ENCODE peak calls at places on chromosome 12, in five cellular contexts. W, N, K, P and V are unnamed samples.
A peak's percentile ranks its signal among the peaks of the same experiment; 100 is the strongest.

GRCh38 chr12:10234562-10234961 is 21.9 kb downstream of the GABARAPL1 start:
- DNase-seq in P (no peak), W (no peak), K (no peak), N (no peak), V (no peak)

GRCh38 chr12:64825143-64826011 is 930 bp downstream of the TBC1D30 start:
- DNase-seq in N (no peak), W (no peak), P (peak; percentile 46), K (peak; percentile 13), V (no peak)

GRCh38 chr12:75699728-75700496 is 188.5 kb upstream of the KRR1 start:
- DNase-seq in K (peak; percentile 72), P (no peak), N (peak; percentile 67), W (no peak), V (no peak)

GRCh38 chr12:5923043-5923605 is 21.9 kb downstream of the ANO2 start:
- DNase-seq in K (no peak), P (no peak), W (no peak), N (no peak), V (no peak)

GRCh38 chr12:85713368-85713767 is 122.8 kb downstream of the RASSF9 start:
- DNase-seq in P (no peak), K (no peak), W (no peak), N (no peak), V (no peak)

GRCh38 chr12:96445743-96446655 is 43.4 kb upstream of the CFAP54 start:
- DNase-seq in N (peak; percentile 99), K (peak; percentile 78), W (no peak), P (no peak), V (peak; percentile 94)

GRCh38 chr12:124497658-124498057 is 69.8 kb downstream of the NCOR2 start:
- DNase-seq in K (no peak), P (no peak), N (peak; percentile 96), W (no peak), V (peak; percentile 95)

GRCh38 chr12:76023069-76023690 is 8.4 kb downstream of the PHLDA1 start:
- DNase-seq in P (no peak), W (no peak), N (no peak), K (no peak), V (peak; percentile 59)

GRCh38 chr12:67086116-67086515 is 183.0 kb upstream of the CAND1 start:
- DNase-seq in K (no peak), W (no peak), P (no peak), N (no peak), V (no peak)

GRCh38 chr12:118981285-118982201 is at the start of gene SRRM4:
- DNase-seq in K (peak; percentile 94), N (no peak), W (peak; percentile 92), P (peak; percentile 95), V (no peak)

GRCh38 chr12:53591301-53592206 is 34.6 kb downstream of the ATF7 start:
- DNase-seq in W (peak; percentile 4), K (no peak), P (no peak), N (no peak), V (peak; percentile 45)

GRCh38 chr12:4858385-4858784 is 51.3 kb upstream of the KCNA1 start:
- DNase-seq in P (peak; percentile 77), W (peak; percentile 41), N (no peak), K (peak; percentile 65), V (no peak)

GRCh38 chr12:115672506-115673080 is 604.9 kb downstream of the MED13L start:
- DNase-seq in K (no peak), W (no peak), P (no peak), N (no peak), V (no peak)

GRCh38 chr12:8077207-8077606 is 4.9 kb upstream of the NECAP1 start:
- DNase-seq in K (peak; percentile 56), P (no peak), W (no peak), N (peak; percentile 62), V (peak; percentile 53)

GRCh38 chr12:109781668-109782321 is 51.4 kb downstream of the TRPV4 start:
- DNase-seq in P (no peak), W (no peak), K (no peak), N (no peak), V (no peak)

GRCh38 chr12:121590476-121591143 is 9.8 kb upstream of the KDM2B start:
- DNase-seq in P (no peak), W (peak; percentile 63), N (peak; percentile 69), K (peak; percentile 70), V (peak; percentile 71)

GRCh38 chr12:75974323-75975273 is 57.0 kb downstream of the PHLDA1 start:
- DNase-seq in K (peak; percentile 34), W (no peak), N (no peak), P (no peak), V (no peak)

GRCh38 chr12:95328708-95329107 is 111.1 kb downstream of the VEZT start:
- DNase-seq in P (no peak), N (no peak), K (no peak), W (no peak), V (no peak)

GRCh38 chr12:879641-880040 is 69.9 kb downstream of the RAD52 start:
- DNase-seq in N (peak; percentile 86), P (no peak), W (no peak), K (no peak), V (peak; percentile 29)

GRCh38 chr12:46843811-46844210 is 18.0 kb upstream of the SLC38A4 start:
- DNase-seq in K (no peak), W (no peak), N (peak; percentile 58), P (no peak), V (no peak)

GRCh38 chr12:63354919-63355318 is 203.9 kb upstream of the AVPR1A start:
- DNase-seq in N (no peak), K (no peak), P (no peak), W (no peak), V (no peak)

GRCh38 chr12:86137936-86138335 is 118.3 kb downstream of the MGAT4C start:
- DNase-seq in W (no peak), K (no peak), P (no peak), N (peak; percentile 73), V (peak; percentile 73)

GRCh38 chr12:124898200-124898950 is 16.1 kb downstream of the UBC start:
- DNase-seq in P (peak; percentile 68), K (peak; percentile 75), W (no peak), N (no peak), V (peak; percentile 43)

GRCh38 chr12:104132351-104132956 is 5.6 kb downstream of the NFYB start:
- DNase-seq in W (no peak), N (no peak), K (no peak), P (no peak), V (no peak)

GRCh38 chr12:104137175-104137901 is 672 bp downstream of the NFYB start:
- DNase-seq in P (peak; percentile 42), W (peak; percentile 37), N (peak; percentile 62), K (peak; percentile 72), V (peak; percentile 60)

GRCh38 chr12:104136577-104136976 is 1.4 kb downstream of the NFYB start:
- DNase-seq in P (no peak), N (peak; percentile 67), W (no peak), K (no peak), V (peak; percentile 11)

GRCh38 chr12:104133861-104134260 is 4.1 kb downstream of the NFYB start:
- DNase-seq in K (no peak), W (no peak), P (no peak), N (peak; percentile 41), V (no peak)

GRCh38 chr12:104134882-104135281 is 3.1 kb downstream of the NFYB start:
- DNase-seq in W (no peak), K (no peak), P (no peak), N (no peak), V (no peak)
- H3K23ac ChIP-seq in W (no peak overlapping the region), K (no peak overlapping the region), P (no peak overlapping the region), N (peak overlapping the region; percentile 54), V (no peak overlapping the region)

GRCh38 chr12:131318045-131318685 is 364.5 kb downstream of the ADGRD1 start:
- DNase-seq in N (no peak), P (no peak), W (no peak), K (no peak), V (no peak)

GRCh38 chr12:131327521-131328488 is 374.1 kb downstream of the ADGRD1 start:
- DNase-seq in W (no peak), N (no peak), P (peak; percentile 73), K (peak; percentile 45), V (no peak)

GRCh38 chr12:131323879-131324278 is 370.2 kb downstream of the ADGRD1 start:
- DNase-seq in W (no peak), P (no peak), K (no peak), N (no peak), V (no peak)

GRCh38 chr12:131321988-131322387 is 368.3 kb downstream of the ADGRD1 start:
- DNase-seq in K (peak; percentile 40), N (no peak), P (no peak), W (no peak), V (no peak)
- H2BK15ac ChIP-seq in K (no peak overlapping the region), N (no peak overlapping the region), P (no peak overlapping the region), W (no peak overlapping the region), V (no peak overlapping the region)

GRCh38 chr12:113057565-113058485 is 1.3 kb downstream of the DTX1 start:
- DNase-seq in K (no peak), P (peak; percentile 66), N (no peak), W (no peak), V (no peak)

GRCh38 chr12:113060336-113060960 is 3.9 kb downstream of the DTX1 start:
- DNase-seq in W (no peak), P (no peak), N (no peak), K (no peak), V (no peak)

GRCh38 chr12:113061061-113061694 is 4.6 kb downstream of the DTX1 start:
- DNase-seq in W (no peak), N (no peak), P (peak; percentile 23), K (no peak), V (no peak)

GRCh38 chr12:113058553-113058952 is 2.0 kb downstream of the DTX1 start:
- DNase-seq in P (no peak), N (no peak), W (no peak), K (no peak), V (no peak)

GRCh38 chr12:113059071-113059595 is 2.6 kb downstream of the DTX1 start:
- DNase-seq in W (no peak), K (no peak), P (no peak), N (no peak), V (no peak)
- H3K23ac ChIP-seq in W (no peak overlapping the region), K (no peak overlapping the region), P (no peak overlapping the region), N (no peak overlapping the region), V (no peak overlapping the region)

DNA sequence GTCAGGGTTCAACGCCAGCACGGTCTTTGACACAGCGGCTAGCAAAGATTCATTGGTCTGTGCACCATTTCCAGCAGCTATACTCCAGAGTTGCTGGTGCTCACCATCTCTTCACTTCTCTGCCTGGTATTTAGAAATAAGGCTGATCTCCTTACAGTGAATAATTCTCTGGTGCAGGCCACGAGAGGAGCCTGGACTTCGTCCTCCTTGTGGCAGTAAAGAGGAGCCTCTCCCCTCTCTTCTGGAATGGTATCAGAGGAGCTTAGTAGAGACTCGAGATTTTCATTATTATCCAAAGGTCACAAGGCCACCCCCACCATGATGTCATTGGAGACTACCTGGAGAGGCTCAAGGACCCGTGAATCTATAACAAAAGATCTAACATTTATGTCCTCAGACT is 30.8 kb upstream of the BCL2L14 start:
- DNase-seq in K (peak; percentile 55), P (no peak), W (no peak), N (no peak), V (no peak)
- H2BK15ac ChIP-seq in K (no peak overlapping the region), P (no peak overlapping the region), W (no peak overlapping the region), N (no peak overlapping the region), V (no peak overlapping the region)

GRCh38 chr12:93727911-93728310 is 50.7 kb downstream of the CRADD start:
- DNase-seq in W (no peak), N (no peak), P (no peak), K (no peak), V (no peak)

GRCh38 chr12:93723568-93723930 is 46.4 kb downstream of the CRADD start:
- DNase-seq in W (no peak), N (no peak), P (no peak), K (no peak), V (no peak)

GRCh38 chr12:93729934-93730333 is 52.8 kb downstream of the CRADD start:
- DNase-seq in K (no peak), P (no peak), N (no peak), W (no peak), V (no peak)

GRCh38 chr12:93725531-93725930 is 48.4 kb downstream of the CRADD start:
- DNase-seq in W (no peak), K (no peak), N (no peak), P (no peak), V (no peak)

GRCh38 chr12:93727195-93727811 is 50.1 kb downstream of the CRADD start:
- DNase-seq in N (no peak), K (no peak), W (no peak), P (no peak), V (peak; percentile 8)
- H3K23ac ChIP-seq in N (no peak overlapping the region), K (peak overlapping the region; percentile 66), W (no peak overlapping the region), P (no peak overlapping the region), V (no peak overlapping the region)